ENCODE peak calls at places on chromosomes 12 and 14, in four cellular contexts. One of them, this sample, is unnamed.
A peak's percentile ranks its signal among the peaks of the same experiment; 100 is the strongest.

GRCh38 chr12:8639936-8640335 is 22.7 kb downstream of the MFAP5 start:
- DNase-seq in CD4-positive, alpha-beta memory T cell: no peak
- DNase-seq in neural progenitor cell: no peak
- DNase-seq in fibroblast of mammary gland: no peak
- DNase-seq in this sample: no peak

GRCh38 chr14:82757775-82758174 is 1224.1 kb upstream of the SEL1L start:
- DNase-seq in CD4-positive, alpha-beta memory T cell: no peak
- DNase-seq in neural progenitor cell: no peak
- DNase-seq in fibroblast of mammary gland: no peak
- DNase-seq in this sample: no peak

GRCh38 chr12:40351976-40352375 is 127.2 kb downstream of the LRRK2 start:
- DNase-seq in CD4-positive, alpha-beta memory T cell: no peak
- DNase-seq in neural progenitor cell: no peak
- DNase-seq in fibroblast of mammary gland: no peak
- DNase-seq in this sample: no peak

GRCh38 chr14:81471062-81471461 is 62.6 kb downstream of the SEL1L start:
- DNase-seq in CD4-positive, alpha-beta memory T cell: no peak
- DNase-seq in neural progenitor cell: no peak
- DNase-seq in fibroblast of mammary gland: no peak
- DNase-seq in this sample: no peak

GRCh38 chr12:9673404-9674225 is 4.1 kb downstream of the CLEC2D start:
- DNase-seq in CD4-positive, alpha-beta memory T cell: peak; percentile 56
- DNase-seq in neural progenitor cell: no peak
- DNase-seq in fibroblast of mammary gland: peak; percentile 93
- DNase-seq in this sample: peak; percentile 94

GRCh38 chr12:96994900-96995299 is 87.8 kb downstream of the NEDD1 start:
- DNase-seq in CD4-positive, alpha-beta memory T cell: no peak
- DNase-seq in neural progenitor cell: no peak
- DNase-seq in fibroblast of mammary gland: no peak
- DNase-seq in this sample: no peak

GRCh38 chr14:52862652-52863338 is 71.4 kb upstream of the GNPNAT1 start:
- DNase-seq in CD4-positive, alpha-beta memory T cell: no peak
- DNase-seq in neural progenitor cell: no peak
- DNase-seq in fibroblast of mammary gland: peak; percentile 79
- DNase-seq in this sample: peak; percentile 63

GRCh38 chr12:53589915-53590314 is 36.3 kb downstream of the ATF7 start:
- DNase-seq in CD4-positive, alpha-beta memory T cell: no peak
- DNase-seq in neural progenitor cell: no peak
- DNase-seq in fibroblast of mammary gland: no peak
- DNase-seq in this sample: no peak

GRCh38 chr14:58718226-58718625 is 80.5 kb downstream of the DACT1 start:
- DNase-seq in CD4-positive, alpha-beta memory T cell: no peak
- DNase-seq in neural progenitor cell: no peak
- DNase-seq in fibroblast of mammary gland: no peak
- DNase-seq in this sample: no peak

GRCh38 chr14:104865069-104865630 is at the start of gene CEP170B:
- DNase-seq in CD4-positive, alpha-beta memory T cell: peak; percentile 40
- DNase-seq in neural progenitor cell: peak; percentile 65
- DNase-seq in fibroblast of mammary gland: peak; percentile 14
- DNase-seq in this sample: peak; percentile 79

GRCh38 chr14:64704145-64704742 is at the start of gene PLEKHG3:
- DNase-seq in CD4-positive, alpha-beta memory T cell: peak; percentile 43
- DNase-seq in neural progenitor cell: peak; percentile 85
- DNase-seq in fibroblast of mammary gland: peak; percentile 56
- DNase-seq in this sample: peak; percentile 79

GRCh38 chr12:79121486-79121885 is 256.9 kb downstream of the SYT1 start:
- DNase-seq in CD4-positive, alpha-beta memory T cell: no peak
- DNase-seq in neural progenitor cell: no peak
- DNase-seq in fibroblast of mammary gland: no peak
- DNase-seq in this sample: peak; percentile 4

GRCh38 chr12:132783917-132784531 is 22.4 kb upstream of the ANKLE2 start:
- DNase-seq in CD4-positive, alpha-beta memory T cell: no peak
- DNase-seq in neural progenitor cell: no peak
- DNase-seq in fibroblast of mammary gland: no peak
- DNase-seq in this sample: no peak

GRCh38 chr12:42538203-42538602 is 51.3 kb downstream of the PRICKLE1 start:
- DNase-seq in CD4-positive, alpha-beta memory T cell: no peak
- DNase-seq in neural progenitor cell: no peak
- DNase-seq in fibroblast of mammary gland: no peak
- DNase-seq in this sample: no peak

GRCh38 chr12:131825146-131825892 is 2.9 kb upstream of the MMP17 start:
- DNase-seq in CD4-positive, alpha-beta memory T cell: no peak
- DNase-seq in neural progenitor cell: no peak
- DNase-seq in fibroblast of mammary gland: peak; percentile 43
- DNase-seq in this sample: peak; percentile 43

GRCh38 chr12:65666876-65667275 is 157.4 kb upstream of the HMGA2 start:
- DNase-seq in CD4-positive, alpha-beta memory T cell: no peak
- DNase-seq in neural progenitor cell: no peak
- DNase-seq in fibroblast of mammary gland: peak; percentile 42
- DNase-seq in this sample: no peak

GRCh38 chr12:64258576-64258975 is 36.5 kb upstream of the KICS2 start:
- DNase-seq in CD4-positive, alpha-beta memory T cell: no peak
- DNase-seq in neural progenitor cell: no peak
- DNase-seq in fibroblast of mammary gland: no peak
- DNase-seq in this sample: no peak

GRCh38 chr14:93115920-93116675 is at the start of gene ITPK1:
- DNase-seq in CD4-positive, alpha-beta memory T cell: peak; percentile 57
- DNase-seq in neural progenitor cell: peak; percentile 92
- DNase-seq in fibroblast of mammary gland: peak; percentile 34
- DNase-seq in this sample: peak; percentile 48

GRCh38 chr12:8038659-8039114 is 6.2 kb downstream of the FOXJ2 start:
- DNase-seq in CD4-positive, alpha-beta memory T cell: no peak
- DNase-seq in neural progenitor cell: peak; percentile 73
- DNase-seq in fibroblast of mammary gland: peak; percentile 55
- DNase-seq in this sample: peak; percentile 59

GRCh38 chr14:74364271-74364880 is 16.1 kb downstream of the VRTN start:
- DNase-seq in CD4-positive, alpha-beta memory T cell: no peak
- DNase-seq in neural progenitor cell: no peak
- DNase-seq in fibroblast of mammary gland: no peak
- DNase-seq in this sample: no peak

GRCh38 chr14:91398707-91399106 is 18.9 kb downstream of the CCDC88C start:
- DNase-seq in CD4-positive, alpha-beta memory T cell: no peak
- DNase-seq in neural progenitor cell: no peak
- DNase-seq in fibroblast of mammary gland: no peak
- DNase-seq in this sample: no peak

GRCh38 chr14:91398192-91398591 is 19.4 kb downstream of the CCDC88C start:
- DNase-seq in CD4-positive, alpha-beta memory T cell: no peak
- DNase-seq in neural progenitor cell: no peak
- DNase-seq in fibroblast of mammary gland: no peak
- DNase-seq in this sample: no peak

GRCh38 chr14:91395998-91396660 is 21.5 kb downstream of the CCDC88C start:
- DNase-seq in CD4-positive, alpha-beta memory T cell: no peak
- DNase-seq in neural progenitor cell: no peak
- DNase-seq in fibroblast of mammary gland: no peak
- DNase-seq in this sample: no peak

GRCh38 chr14:91395466-91395865 is 22.2 kb downstream of the CCDC88C start:
- DNase-seq in CD4-positive, alpha-beta memory T cell: no peak
- DNase-seq in neural progenitor cell: no peak
- DNase-seq in fibroblast of mammary gland: no peak
- DNase-seq in this sample: no peak

GRCh38 chr14:91396959-91397815 is 20.4 kb downstream of the CCDC88C start:
- DNase-seq in CD4-positive, alpha-beta memory T cell: peak; percentile 72
- DNase-seq in neural progenitor cell: no peak
- DNase-seq in fibroblast of mammary gland: no peak
- DNase-seq in this sample: no peak
- H3K4me3 ChIP-seq in CD4-positive, alpha-beta memory T cell: peak overlapping the region; percentile 49
- H3K4me3 ChIP-seq in neural progenitor cell: no peak overlapping the region
- H3K4me3 ChIP-seq in fibroblast of mammary gland: no peak overlapping the region
- H3K4me3 ChIP-seq in this sample: no peak overlapping the region

DNA sequence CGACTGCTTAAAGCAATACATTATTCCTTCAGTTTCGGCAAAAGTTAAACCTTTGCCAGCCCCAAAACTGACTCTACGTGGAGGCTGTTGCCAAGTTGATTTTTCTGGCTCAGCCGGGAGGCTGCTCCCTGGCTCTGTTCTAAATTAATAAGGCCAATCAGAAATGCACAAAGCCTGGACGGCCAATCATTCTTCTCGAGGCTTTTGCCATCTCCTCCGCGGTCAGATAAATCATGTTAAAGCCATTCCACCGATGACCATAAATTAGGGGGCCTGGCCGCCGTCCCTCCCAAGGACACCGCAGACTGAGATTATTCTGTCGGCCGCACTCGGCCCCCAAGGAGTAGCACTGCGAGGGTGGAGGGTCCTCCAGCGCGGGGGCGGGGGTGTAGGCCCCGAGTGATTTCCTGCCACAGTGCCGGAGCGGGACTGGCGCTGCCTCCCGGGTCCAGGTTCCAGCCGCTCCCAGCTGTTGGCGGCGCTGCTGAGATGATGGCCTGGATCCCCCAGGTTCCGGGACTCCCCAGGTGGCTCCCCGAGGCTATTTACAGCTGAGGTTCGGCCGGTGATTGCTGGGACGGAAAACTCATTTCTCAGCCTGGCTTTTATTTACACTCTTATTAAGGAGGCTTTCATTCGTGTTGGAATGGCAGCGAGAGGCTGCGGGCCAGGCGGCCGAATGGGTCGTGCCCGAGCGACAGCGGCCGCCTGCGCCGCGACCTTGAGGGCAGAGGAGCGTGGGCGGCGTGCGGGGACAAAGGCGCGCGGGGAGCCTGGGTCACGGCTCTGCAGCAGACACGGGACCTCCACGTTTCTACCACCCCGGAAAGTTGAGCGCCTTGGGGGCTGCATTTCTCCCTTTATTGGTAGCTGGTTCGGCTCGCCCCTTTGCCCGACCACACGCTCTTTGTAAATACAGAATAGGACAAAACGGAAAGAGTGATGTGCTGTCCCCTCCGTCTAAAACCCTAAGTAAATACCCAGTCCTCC is 165.2 kb downstream of the MON2 start:
- DNase-seq in CD4-positive, alpha-beta memory T cell: no peak
- DNase-seq in neural progenitor cell: peak; percentile 75
- DNase-seq in fibroblast of mammary gland: peak; percentile 90
- DNase-seq in this sample: peak; percentile 77
- H3K4me3 ChIP-seq in CD4-positive, alpha-beta memory T cell: no peak overlapping the region
- H3K4me3 ChIP-seq in neural progenitor cell: peak overlapping the region; percentile 51
- H3K4me3 ChIP-seq in fibroblast of mammary gland: peak overlapping the region; percentile 53
- H3K4me3 ChIP-seq in this sample: peak overlapping the region; percentile 46

GRCh38 chr14:67943947-67944346 is 124.4 kb downstream of the RAD51B start:
- DNase-seq in CD4-positive, alpha-beta memory T cell: peak; percentile 55
- DNase-seq in neural progenitor cell: peak; percentile 92
- DNase-seq in fibroblast of mammary gland: peak; percentile 88
- DNase-seq in this sample: peak; percentile 66

GRCh38 chr14:67940894-67941455 is 121.4 kb downstream of the RAD51B start:
- DNase-seq in CD4-positive, alpha-beta memory T cell: no peak
- DNase-seq in neural progenitor cell: peak; percentile 44
- DNase-seq in fibroblast of mammary gland: peak; percentile 98
- DNase-seq in this sample: peak; percentile 86

GRCh38 chr14:67940476-67940875 is 120.9 kb downstream of the RAD51B start:
- DNase-seq in CD4-positive, alpha-beta memory T cell: no peak
- DNase-seq in neural progenitor cell: no peak
- DNase-seq in fibroblast of mammary gland: peak; percentile 90
- DNase-seq in this sample: peak; percentile 66

GRCh38 chr14:67942311-67942710 is 122.7 kb downstream of the RAD51B start:
- DNase-seq in CD4-positive, alpha-beta memory T cell: no peak
- DNase-seq in neural progenitor cell: no peak
- DNase-seq in fibroblast of mammary gland: peak; percentile 75
- DNase-seq in this sample: peak; percentile 40

GRCh38 chr14:67941456-67942018 is 122.0 kb downstream of the RAD51B start:
- DNase-seq in CD4-positive, alpha-beta memory T cell: no peak
- DNase-seq in neural progenitor cell: peak; percentile 49
- DNase-seq in fibroblast of mammary gland: peak; percentile 61
- DNase-seq in this sample: peak; percentile 27
- H3K4me3 ChIP-seq in CD4-positive, alpha-beta memory T cell: no peak overlapping the region
- H3K4me3 ChIP-seq in neural progenitor cell: peak overlapping the region; percentile 21
- H3K4me3 ChIP-seq in fibroblast of mammary gland: no peak overlapping the region
- H3K4me3 ChIP-seq in this sample: peak overlapping the region; percentile 8

GRCh38 chr12:92509156-92509758 is 193.5 kb upstream of the PLEKHG7 start:
- DNase-seq in CD4-positive, alpha-beta memory T cell: no peak
- DNase-seq in neural progenitor cell: no peak
- DNase-seq in fibroblast of mammary gland: peak; percentile 24
- DNase-seq in this sample: no peak

GRCh38 chr12:92503977-92504966 is 198.5 kb upstream of the PLEKHG7 start:
- DNase-seq in CD4-positive, alpha-beta memory T cell: no peak
- DNase-seq in neural progenitor cell: peak; percentile 67
- DNase-seq in fibroblast of mammary gland: no peak
- DNase-seq in this sample: no peak

GRCh38 chr12:92506891-92507290 is 195.9 kb upstream of the PLEKHG7 start:
- DNase-seq in CD4-positive, alpha-beta memory T cell: no peak
- DNase-seq in neural progenitor cell: no peak
- DNase-seq in fibroblast of mammary gland: no peak
- DNase-seq in this sample: no peak

GRCh38 chr12:92505373-92506340 is 197.1 kb upstream of the PLEKHG7 start:
- DNase-seq in CD4-positive, alpha-beta memory T cell: peak; percentile 60
- DNase-seq in neural progenitor cell: peak; percentile 51
- DNase-seq in fibroblast of mammary gland: peak; percentile 55
- DNase-seq in this sample: peak; percentile 35

GRCh38 chr12:92506460-92506859 is 196.3 kb upstream of the PLEKHG7 start:
- DNase-seq in CD4-positive, alpha-beta memory T cell: no peak
- DNase-seq in neural progenitor cell: no peak
- DNase-seq in fibroblast of mammary gland: peak; percentile 7
- DNase-seq in this sample: no peak
- H3K4me3 ChIP-seq in CD4-positive, alpha-beta memory T cell: no peak overlapping the region
- H3K4me3 ChIP-seq in neural progenitor cell: no peak overlapping the region
- H3K4me3 ChIP-seq in fibroblast of mammary gland: no peak overlapping the region
- H3K4me3 ChIP-seq in this sample: no peak overlapping the region

DNA sequence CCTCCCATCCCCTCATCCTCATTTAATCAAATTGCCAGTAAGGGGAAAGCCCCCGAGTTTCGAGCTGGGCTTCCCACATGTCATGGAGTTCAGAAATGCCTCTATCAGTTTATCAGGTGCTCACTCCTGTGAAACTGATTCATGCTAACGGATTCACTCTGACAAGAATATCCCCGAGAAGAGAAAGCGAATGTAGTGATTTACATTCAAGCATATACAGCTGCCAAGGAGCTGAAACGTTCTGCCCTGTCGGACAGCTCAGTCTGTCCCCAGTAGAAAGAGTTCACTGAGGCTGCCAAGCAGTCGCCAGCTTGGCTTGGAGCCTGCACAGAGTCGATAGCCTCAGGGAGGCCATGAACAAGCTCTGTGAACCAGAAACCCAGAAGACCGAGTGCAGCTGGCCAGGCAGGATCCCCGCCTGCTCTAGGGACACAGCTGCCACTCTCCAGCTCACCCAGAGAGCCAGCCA is 88.4 kb downstream of the TMCC3 start:
- DNase-seq in CD4-positive, alpha-beta memory T cell: no peak
- DNase-seq in neural progenitor cell: no peak
- DNase-seq in fibroblast of mammary gland: no peak
- DNase-seq in this sample: peak; percentile 24
- H3K4me3 ChIP-seq in CD4-positive, alpha-beta memory T cell: no peak overlapping the region
- H3K4me3 ChIP-seq in neural progenitor cell: no peak overlapping the region
- H3K4me3 ChIP-seq in fibroblast of mammary gland: no peak overlapping the region
- H3K4me3 ChIP-seq in this sample: no peak overlapping the region

DNA sequence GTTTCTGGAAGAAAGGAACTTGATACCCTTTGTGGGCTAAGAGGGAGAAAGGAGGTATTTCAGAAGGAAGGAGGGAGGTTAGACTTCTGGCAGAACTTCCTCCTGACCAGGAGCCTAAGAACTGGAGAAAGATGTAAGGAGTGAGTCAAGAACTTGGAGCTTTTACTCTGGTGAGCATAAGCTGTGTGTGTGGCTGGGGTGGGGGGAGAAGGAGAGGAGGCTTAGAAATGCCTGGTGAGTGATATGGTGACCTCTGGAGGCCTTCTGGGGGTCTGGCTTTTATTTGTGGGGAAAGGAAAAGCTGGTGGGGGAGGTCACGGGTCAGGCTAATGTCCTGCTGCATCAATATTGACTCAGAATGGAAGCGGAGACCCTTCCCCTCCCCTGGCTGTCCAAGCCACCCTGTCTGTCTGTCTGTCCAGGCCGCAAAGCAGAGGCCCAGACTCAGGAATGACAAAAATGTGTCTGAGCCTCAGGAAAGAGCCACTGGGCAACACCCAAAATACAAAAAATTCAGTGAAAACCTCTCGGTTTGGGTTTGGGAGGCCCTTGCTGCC is 4.8 kb downstream of the LRP1 start:
- DNase-seq in CD4-positive, alpha-beta memory T cell: no peak
- DNase-seq in neural progenitor cell: peak; percentile 28
- DNase-seq in fibroblast of mammary gland: peak; percentile 85
- DNase-seq in this sample: peak; percentile 81
- H3K4me3 ChIP-seq in CD4-positive, alpha-beta memory T cell: no peak overlapping the region
- H3K4me3 ChIP-seq in neural progenitor cell: no peak overlapping the region
- H3K4me3 ChIP-seq in fibroblast of mammary gland: peak overlapping the region; percentile 59
- H3K4me3 ChIP-seq in this sample: peak overlapping the region; percentile 87